ENCODE peak calls at places on chromosome 16, in six cellular contexts. M is lower lobe of right lung, T is mucosa of descending colon, V is neural progenitor cell, Z is astrocyte of the spinal cord, H is K562. S is an unnamed sample.

GRCh38 chr16:62665269-62665668 is 629.0 kb upstream of the CDH8 start:
- DNase-seq in M (no peak), T (no peak), V (peak), Z (no peak), H (no peak), S (no peak)

GRCh38 chr16:27426423-27427408 is 24.7 kb downstream of the IL21R start:
- DNase-seq in M (no peak), T (no peak), V (no peak), Z (peak), H (peak), S (peak)

GRCh38 chr16:69116911-69117310 is 11.5 kb downstream of the HAS3 start:
- DNase-seq in M (no peak), T (no peak), V (no peak), Z (no peak), H (no peak), S (no peak)

GRCh38 chr16:68645494-68646388 is 631 bp downstream of the CDH3 start:
- DNase-seq in M (peak), T (peak), V (peak), Z (no peak), H (no peak), S (no peak)

GRCh38 chr16:10069374-10069773 is 112.9 kb downstream of the GRIN2A start:
- DNase-seq in M (no peak), T (no peak), V (no peak), Z (no peak), H (no peak), S (no peak)

GRCh38 chr16:64996641-64997040 is 125.2 kb downstream of the CDH11 start:
- DNase-seq in M (no peak), T (no peak), V (no peak), Z (no peak), H (no peak), S (no peak)

GRCh38 chr16:56669005-56669839 is at the start of gene MT1H:
- DNase-seq in M (no peak), T (peak), V (no peak), Z (no peak), H (no peak), S (no peak)

GRCh38 chr16:5056347-5056746 is 9.4 kb downstream of the C16orf89 start:
- DNase-seq in M (no peak), T (peak), V (peak), Z (no peak), H (peak), S (peak)

GRCh38 chr16:66650707-66651473 is 45.7 kb downstream of the CMTM4 start:
- DNase-seq in M (peak), T (peak), V (peak), Z (peak), H (peak), S (peak)

GRCh38 chr16:89289428-89290395 is 72.2 kb downstream of the ZNF778 start:
- DNase-seq in M (peak), T (peak), V (peak), Z (peak), H (peak), S (peak)

GRCh38 chr16:88333645-88334516 is 48.9 kb upstream of the ZNF469 start:
- DNase-seq in M (no peak), T (no peak), V (no peak), Z (no peak), H (no peak), S (no peak)

GRCh38 chr16:25488435-25488834 is 203.3 kb upstream of the HS3ST4 start:
- DNase-seq in M (no peak), T (no peak), V (no peak), Z (no peak), H (no peak), S (no peak)

GRCh38 chr16:21233045-21233520 is 416 bp upstream of the ANKS4B start:
- DNase-seq in M (no peak), T (no peak), V (no peak), Z (no peak), H (no peak), S (no peak)

GRCh38 chr16:24754543-24754942 is 25.1 kb downstream of the TNRC6A start:
- DNase-seq in M (no peak), T (no peak), V (no peak), Z (no peak), H (no peak), S (no peak)

GRCh38 chr16:72189865-72190371 is 18.0 kb upstream of the PMFBP1 start:
- DNase-seq in M (no peak), T (no peak), V (no peak), Z (peak), H (no peak), S (peak)

GRCh38 chr16:21268236-21268635 is 9.9 kb downstream of the CRYM start:
- DNase-seq in M (no peak), T (no peak), V (no peak), Z (no peak), H (no peak), S (no peak)

GRCh38 chr16:11333010-11333409 is 12.2 kb upstream of the RMI2 start:
- DNase-seq in M (no peak), T (no peak), V (no peak), Z (no peak), H (no peak), S (no peak)

GRCh38 chr16:27400751-27401620 is 988 bp upstream of the IL21R start:
- DNase-seq in M (no peak), T (no peak), V (no peak), Z (peak), H (no peak), S (peak)

GRCh38 chr16:513950-514349 is 13.6 kb upstream of the CAPN15 start:
- DNase-seq in M (peak), T (no peak), V (no peak), Z (no peak), H (no peak), S (no peak)

GRCh38 chr16:23469814-23470213 is 16.8 kb upstream of the COG7 start:
- DNase-seq in M (no peak), T (no peak), V (no peak), Z (peak), H (no peak), S (peak)

GRCh38 chr16:2739555-2740435 is 12.6 kb upstream of the SRRM2 start:
- DNase-seq in M (peak), T (no peak), V (no peak), Z (no peak), H (no peak), S (no peak)

GRCh38 chr16:13521356-13521755 is 398.6 kb upstream of the ERCC4 start:
- DNase-seq in M (no peak), T (no peak), V (peak), Z (no peak), H (no peak), S (no peak)

GRCh38 chr16:76653390-76654026 is 376.3 kb downstream of the CNTNAP4 start:
- DNase-seq in M (no peak), T (no peak), V (peak), Z (peak), H (peak), S (peak)

GRCh38 chr16:2912330-2913199 is 834 bp downstream of the FLYWCH1 start:
- DNase-seq in M (no peak), T (peak), V (peak), Z (peak), H (peak), S (peak)

GRCh38 chr16:12319464-12320030 is 343.0 kb downstream of the SNX29 start:
- DNase-seq in M (no peak), T (no peak), V (no peak), Z (no peak), H (no peak), S (no peak)

GRCh38 chr16:89602952-89603590 is 10.4 kb upstream of the DPEP1 start:
- DNase-seq in M (no peak), T (no peak), V (no peak), Z (no peak), H (no peak), S (no peak)

GRCh38 chr16:68396481-68396880 is 51.8 kb downstream of the SMPD3 start:
- DNase-seq in M (peak), T (peak), V (peak), Z (peak), H (no peak), S (peak)

GRCh38 chr16:67897231-67897630 is 4.2 kb downstream of the PSKH1 start:
- DNase-seq in M (no peak), T (no peak), V (no peak), Z (peak), H (no peak), S (peak)

GRCh38 chr16:19389246-19389645 is 28.4 kb upstream of the TMC5 start:
- DNase-seq in M (peak), T (peak), V (peak), Z (no peak), H (peak), S (peak)

GRCh38 chr16:25035494-25036405 is 20.6 kb upstream of the ARHGAP17 start:
- DNase-seq in M (no peak), T (no peak), V (no peak), Z (no peak), H (no peak), S (peak)

GRCh38 chr16:89098767-89099430 is 5.2 kb downstream of the ACSF3 start:
- DNase-seq in M (no peak), T (peak), V (no peak), Z (no peak), H (no peak), S (no peak)

GRCh38 chr16:67662653-67663010 is 1.9 kb downstream of the PARD6A start:
- DNase-seq in M (no peak), T (no peak), V (no peak), Z (no peak), H (no peak), S (no peak)

GRCh38 chr16:70660672-70661350 is 14.5 kb downstream of the IL34 start:
- DNase-seq in M (no peak), T (no peak), V (no peak), Z (no peak), H (no peak), S (no peak)

GRCh38 chr16:16062023-16062932 is 112.9 kb downstream of the ABCC1 start:
- DNase-seq in M (no peak), T (no peak), V (peak), Z (no peak), H (no peak), S (no peak)

GRCh38 chr16:51951668-51952298 is 595.2 kb downstream of the TOX3 start:
- DNase-seq in M (no peak), T (no peak), V (peak), Z (no peak), H (no peak), S (no peak)
- H3K4me3 ChIP-seq in M (no peak), T (no peak), V (no peak), Z (no peak), H (no peak), S (no peak)

GRCh38 chr16:3998793-3999478 is 117.3 kb downstream of the ADCY9 start:
- DNase-seq in M (peak), T (peak), V (no peak), Z (no peak), H (no peak), S (peak)
- TF ChIP-seq CTCF in M (no peak), T (no peak), V (no peak), Z (no peak), H (no peak), S (peak)

DNA sequence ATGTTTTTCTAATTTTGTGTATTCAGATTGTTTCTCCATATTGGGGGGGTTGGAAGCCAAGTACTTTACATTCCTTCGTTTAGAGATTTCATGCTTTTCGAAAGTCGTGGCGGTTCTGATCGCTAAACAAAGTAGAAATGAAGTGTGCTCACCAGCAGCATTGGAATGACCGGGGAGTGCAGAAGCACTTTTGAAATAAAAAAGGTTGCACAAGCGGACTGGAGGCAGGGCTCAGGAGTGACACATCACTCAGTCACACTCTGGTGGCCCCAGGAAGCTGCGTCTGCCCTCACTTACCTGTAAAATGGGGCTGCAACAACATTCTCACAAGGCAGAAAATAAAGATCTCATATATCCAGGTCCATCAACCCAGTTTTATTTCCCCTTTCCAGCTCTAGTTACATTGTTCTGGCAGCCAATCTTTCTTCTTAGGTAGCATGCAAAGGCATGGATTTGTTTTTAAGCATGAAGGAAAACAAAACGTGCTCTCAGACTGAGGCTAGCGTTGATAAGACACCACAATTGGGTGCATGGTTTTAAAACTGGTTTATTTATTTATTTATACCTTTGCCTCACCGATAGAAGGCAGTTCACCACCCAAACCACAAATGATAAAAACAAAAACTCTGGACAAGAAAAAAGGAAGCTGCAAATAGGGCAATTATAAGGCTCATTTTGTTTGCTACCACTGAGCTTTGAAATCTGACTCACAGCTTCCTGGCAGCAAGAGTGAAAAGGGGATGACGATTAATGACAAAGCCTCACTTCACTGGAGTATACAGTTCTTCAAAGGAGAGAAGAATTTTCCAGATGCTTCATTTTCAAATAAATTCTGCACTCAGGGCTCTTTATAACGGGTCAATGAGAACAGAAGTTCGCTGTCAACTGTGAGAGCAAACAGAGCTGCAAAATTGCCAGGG is 278.6 kb upstream of the IRX5 start:
- DNase-seq in M (peak), T (no peak), V (peak), Z (no peak), H (no peak), S (no peak)
- H3K4me3 ChIP-seq in M (no peak), T (no peak), V (peak), Z (no peak), H (no peak), S (no peak)

DNA sequence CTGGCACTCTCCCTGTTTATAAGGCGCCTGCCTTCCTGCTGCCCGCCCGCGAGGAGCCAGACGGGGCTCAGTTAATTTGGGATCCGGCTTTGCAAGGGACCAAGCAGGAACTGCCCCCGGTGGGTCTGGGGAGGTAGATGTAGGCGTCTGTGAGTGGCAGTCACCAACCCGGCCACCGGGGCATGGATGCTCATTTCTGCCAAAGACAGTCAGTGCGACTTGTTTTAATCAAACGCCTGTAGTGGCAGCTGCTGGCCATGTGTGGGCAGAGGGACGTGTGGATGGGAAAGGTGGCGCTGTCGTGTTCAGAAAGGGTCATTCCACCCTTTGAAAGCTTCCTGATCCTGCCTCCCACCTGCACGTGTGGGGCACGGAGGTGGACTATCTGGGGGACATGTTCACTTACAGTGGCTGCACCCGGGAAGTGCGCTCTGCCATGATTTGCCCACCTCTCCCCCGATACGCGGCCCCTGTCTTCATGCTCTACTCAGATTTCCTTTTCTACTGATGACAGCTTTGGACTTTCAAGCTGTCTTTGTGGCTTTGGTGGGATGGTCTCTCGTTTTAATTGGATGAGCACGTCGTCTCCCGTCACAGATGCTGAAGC is 60.3 kb upstream of the CIBAR2 start:
- DNase-seq in M (peak), T (no peak), V (peak), Z (no peak), H (peak), S (no peak)
- TF ChIP-seq CTCF in M (no peak), T (no peak), V (peak), Z (peak), H (peak), S (peak)

GRCh38 chr16:1532771-1533170 is 695 bp upstream of the TMEM204 start:
- DNase-seq in M (no peak), T (no peak), V (no peak), Z (no peak), H (no peak), S (no peak)

GRCh38 chr16:1531638-1531910 is 1.9 kb upstream of the TMEM204 start:
- DNase-seq in M (no peak), T (no peak), V (no peak), Z (no peak), H (no peak), S (no peak)

GRCh38 chr16:1530349-1530882 is 3.0 kb upstream of the TMEM204 start:
- DNase-seq in M (no peak), T (no peak), V (no peak), Z (no peak), H (no peak), S (no peak)

GRCh38 chr16:1532081-1532760 is 1.2 kb upstream of the TMEM204 start:
- DNase-seq in M (no peak), T (no peak), V (no peak), Z (peak), H (no peak), S (no peak)

DNA sequence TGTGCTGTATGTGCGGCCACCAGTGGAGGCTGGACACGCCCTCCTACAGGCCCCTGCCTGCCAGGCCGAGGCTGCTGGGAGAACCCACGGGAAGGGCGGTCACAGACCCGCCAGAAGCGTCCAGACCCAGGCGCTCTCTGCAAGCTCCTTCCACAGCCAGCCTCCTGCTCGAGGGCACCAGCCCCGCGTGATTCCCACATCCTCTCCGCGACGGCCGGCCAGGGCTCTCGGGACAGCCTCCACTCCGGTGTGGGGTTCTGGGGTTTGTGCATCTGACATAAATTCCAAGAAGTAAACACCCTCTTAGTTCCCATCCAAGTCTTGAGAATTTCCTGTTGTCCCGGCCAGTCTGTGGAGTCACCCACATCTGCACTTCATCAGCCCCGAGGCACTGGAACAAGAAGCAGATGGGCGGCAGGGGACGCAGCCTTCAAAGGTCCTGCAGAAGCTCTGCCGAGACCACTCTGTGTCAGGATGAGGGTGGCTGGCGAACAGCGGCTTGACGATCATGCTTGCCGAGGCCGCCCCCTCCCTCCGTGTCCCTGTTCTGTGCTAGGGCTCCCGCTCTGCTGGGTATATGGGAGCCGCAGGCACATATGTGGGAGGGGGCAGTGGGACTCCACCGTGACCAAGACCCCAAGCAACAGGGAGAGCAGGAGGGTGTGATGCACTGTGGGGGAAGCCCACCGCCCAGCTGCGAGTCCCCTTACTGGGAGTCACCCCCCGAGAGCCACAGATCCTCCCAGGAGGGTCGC is 2.4 kb upstream of the TMEM204 start:
- DNase-seq in M (no peak), T (no peak), V (no peak), Z (no peak), H (no peak), S (peak)
- H3K4me3 ChIP-seq in M (peak), T (no peak), V (no peak), Z (no peak), H (no peak), S (no peak)

GRCh38 chr16:81971853-81972252 is 39.4 kb downstream of the SDR42E1 start:
- DNase-seq in M (no peak), T (no peak), V (no peak), Z (no peak), H (no peak), S (no peak)

GRCh38 chr16:81964808-81965207 is 46.5 kb downstream of the SDR42E1 start:
- DNase-seq in M (no peak), T (no peak), V (no peak), Z (no peak), H (no peak), S (no peak)

DNA sequence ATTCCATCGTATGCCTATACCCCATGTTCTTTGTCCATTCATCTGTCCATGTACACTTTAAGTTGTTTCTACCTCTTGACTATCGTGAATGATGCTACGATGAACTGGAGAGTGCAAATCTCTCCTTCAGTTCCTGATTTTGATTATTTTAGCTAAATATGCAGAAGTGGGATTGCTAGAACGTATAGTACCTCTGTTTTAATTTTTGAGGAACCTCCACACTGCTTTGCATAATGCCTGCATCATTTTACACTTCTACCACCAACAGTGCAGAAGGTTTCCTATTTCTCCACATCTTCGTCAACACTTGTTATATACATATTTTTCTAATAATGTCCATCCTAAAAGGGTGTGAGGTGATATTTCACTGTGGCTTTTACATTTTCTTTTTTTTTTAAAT is 43.9 kb downstream of the SDR42E1 start:
- DNase-seq in M (no peak), T (no peak), V (no peak), Z (no peak), H (no peak), S (no peak)
- TF ChIP-seq CTCF in M (no peak), T (no peak), V (no peak), Z (no peak), H (no peak), S (no peak)

GRCh38 chr16:81908466-81909230 is 102.6 kb downstream of the SDR42E1 start:
- DNase-seq in M (no peak), T (no peak), V (no peak), Z (no peak), H (no peak), S (no peak)

GRCh38 chr16:81902025-81902424 is 109.2 kb downstream of the SDR42E1 start:
- DNase-seq in M (no peak), T (no peak), V (no peak), Z (peak), H (no peak), S (peak)

GRCh38 chr16:81904320-81904719 is 107.0 kb downstream of the SDR42E1 start:
- DNase-seq in M (no peak), T (no peak), V (no peak), Z (no peak), H (no peak), S (no peak)

GRCh38 chr16:81907681-81908080 is 103.6 kb downstream of the SDR42E1 start:
- DNase-seq in M (no peak), T (no peak), V (no peak), Z (no peak), H (no peak), S (no peak)

GRCh38 chr16:81905277-81905676 is 106.0 kb downstream of the SDR42E1 start:
- DNase-seq in M (no peak), T (no peak), V (no peak), Z (no peak), H (no peak), S (no peak)
- H3K4me3 ChIP-seq in M (no peak), T (no peak), V (no peak), Z (no peak), H (no peak), S (no peak)